ENCODE peak calls at places on chromosome 18, in seven cellular contexts. G, W, X, Q, Y, A and P are unnamed samples. For H3K36me3, the result is how much of the 10 kb centered on the place peaks cover.

GRCh38 chr18:14920976-14921375 is 173.0 kb downstream of the ANKRD30B start:
- DNase-seq in W (no peak), Q (no peak), X (no peak), Y (no peak), G (no peak), A (no peak), P (no peak)

GRCh38 chr18:74797577-74798151 is 200.0 kb downstream of the ZNF407 start:
- DNase-seq in Y (no peak), G (no peak), A (no peak), X (no peak), Q (no peak), W (no peak), P (no peak)

GRCh38 chr18:22032392-22032961 is 136.9 kb upstream of the GATA6 start:
- DNase-seq in G (no peak), Q (peak), Y (no peak), X (peak), W (no peak), A (no peak), P (no peak)

GRCh38 chr18:57806891-57807280 is 3.8 kb upstream of the ATP8B1 start:
- DNase-seq in Y (no peak), W (no peak), A (no peak), X (peak), Q (no peak), G (no peak), P (no peak)

GRCh38 chr18:56890632-56891031 is 239.5 kb downstream of the WDR7 start:
- DNase-seq in G (no peak), Q (no peak), W (no peak), Y (no peak), X (peak), A (no peak), P (no peak)

GRCh38 chr18:78208052-78208451 is 771.6 kb upstream of the SALL3 start:
- DNase-seq in W (no peak), Y (no peak), X (no peak), A (no peak), Q (no peak), G (no peak), P (no peak)

GRCh38 chr18:64488698-64489097 is 339.8 kb upstream of the LINC00305 start:
- DNase-seq in Y (no peak), Q (no peak), X (no peak), W (no peak), G (no peak), A (no peak), P (no peak)

GRCh38 chr18:59779979-59780378 is 82.8 kb upstream of the CCBE1 start:
- DNase-seq in Q (no peak), A (no peak), G (no peak), X (peak), Y (no peak), W (no peak), P (no peak)

GRCh38 chr18:45731706-45732105 is 7.7 kb downstream of the SLC14A1 start:
- DNase-seq in G (no peak), Y (no peak), A (no peak), W (no peak), X (no peak), Q (no peak), P (no peak)

GRCh38 chr18:55447672-55448018 is 140.3 kb downstream of the TCF4 start:
- DNase-seq in W (no peak), X (no peak), G (no peak), A (no peak), Y (no peak), Q (no peak), P (no peak)

GRCh38 chr18:72652990-72653593 is 109.0 kb upstream of the CBLN2 start:
- DNase-seq in G (no peak), Y (no peak), W (peak), Q (no peak), X (no peak), A (no peak), P (no peak)

GRCh38 chr18:4024702-4025101 is 430.4 kb downstream of the DLGAP1 start:
- DNase-seq in A (no peak), W (no peak), X (no peak), Q (no peak), Y (no peak), G (no peak), P (no peak)

GRCh38 chr18:32036506-32037210 is 18.0 kb downstream of the RNF125 start:
- DNase-seq in W (no peak), G (no peak), A (no peak), X (no peak), Y (no peak), Q (no peak), P (no peak)

GRCh38 chr18:22559414-22560282 is 141.9 kb upstream of the CTAGE1 start:
- DNase-seq in W (peak), X (peak), A (peak), G (no peak), Y (peak), Q (peak), P (peak)

GRCh38 chr18:24446953-24447537 is 13.4 kb upstream of the HRH4 start:
- DNase-seq in X (no peak), Y (no peak), G (no peak), A (no peak), Q (no peak), W (no peak), P (no peak)

GRCh38 chr18:57249109-57249508 is 102.2 kb downstream of the BOD1L2 start:
- DNase-seq in Q (no peak), A (no peak), W (no peak), Y (no peak), G (no peak), X (no peak), P (no peak)

GRCh38 chr18:56748698-56749268 is 97.6 kb downstream of the WDR7 start:
- DNase-seq in Q (no peak), Y (no peak), A (no peak), G (no peak), X (peak), W (no peak), P (no peak)

GRCh38 chr18:44715245-44715644 is 34.6 kb downstream of the SETBP1 start:
- DNase-seq in W (no peak), Q (peak), G (no peak), X (no peak), A (no peak), Y (no peak), P (peak)

GRCh38 chr18:3690682-3691066 is 240.7 kb downstream of the TGIF1 start:
- DNase-seq in A (no peak), X (peak), Y (no peak), G (no peak), Q (no peak), W (no peak), P (no peak)

GRCh38 chr18:5413447-5413846 is 117.9 kb upstream of the ZBTB14 start:
- DNase-seq in W (no peak), G (no peak), X (no peak), A (no peak), Q (no peak), Y (no peak), P (no peak)

GRCh38 chr18:44937985-44938384 is 257.3 kb downstream of the SETBP1 start:
- DNase-seq in A (no peak), Q (no peak), G (no peak), W (no peak), Y (no peak), X (no peak), P (no peak)

GRCh38 chr18:63182247-63182771 is 137.3 kb downstream of the BCL2 start:
- DNase-seq in X (no peak), Y (peak), A (no peak), W (no peak), Q (no peak), G (no peak), P (no peak)

GRCh38 chr18:46343940-46344372 is 239.8 kb downstream of the HAUS1 start:
- DNase-seq in W (no peak), Q (no peak), Y (peak), X (no peak), A (peak), G (no peak), P (peak)

GRCh38 chr18:7941533-7941932 is 374.4 kb downstream of the PTPRM start:
- DNase-seq in Y (peak), G (no peak), X (no peak), Q (no peak), A (no peak), W (peak), P (no peak)

GRCh38 chr18:7950380-7951143 is 383.4 kb downstream of the PTPRM start:
- DNase-seq in W (no peak), X (peak), A (no peak), Q (no peak), G (no peak), Y (no peak), P (no peak)

GRCh38 chr18:7945882-7946281 is 378.8 kb downstream of the PTPRM start:
- DNase-seq in Q (no peak), X (peak), W (no peak), G (no peak), Y (no peak), A (no peak), P (no peak)

GRCh38 chr18:7940976-7941375 is 373.9 kb downstream of the PTPRM start:
- DNase-seq in W (no peak), G (no peak), A (no peak), Y (no peak), Q (no peak), X (no peak), P (no peak)

GRCh38 chr18:7946724-7947377 is 379.7 kb downstream of the PTPRM start:
- DNase-seq in W (no peak), X (peak), A (no peak), Y (no peak), G (no peak), Q (no peak), P (no peak)
- H3K4me3 ChIP-seq in W (no peak), X (peak), A (peak), Y (no peak), G (peak), Q (no peak), P (no peak)

GRCh38 chr18:35284846-35285245 is 5.2 kb downstream of the ZSCAN30 start:
- DNase-seq in A (no peak), G (no peak), W (no peak), Y (no peak), Q (no peak), X (no peak), P (no peak)
- H3K36me3 ChIP-seq in A (under half), G (under half), W (under half), Y (under half), Q (under half), X (under half), P (under half)

GRCh38 chr18:42268793-42269192 is 313.8 kb downstream of the PIK3C3 start:
- DNase-seq in W (no peak), Y (no peak), A (no peak), Q (no peak), G (no peak), X (no peak), P (no peak)

GRCh38 chr18:42271656-42272355 is 316.8 kb downstream of the PIK3C3 start:
- DNase-seq in X (no peak), Y (no peak), G (no peak), A (no peak), W (no peak), Q (no peak), P (no peak)

GRCh38 chr18:42275138-42275535 is 320.1 kb downstream of the PIK3C3 start:
- DNase-seq in Q (no peak), G (no peak), W (no peak), Y (no peak), A (no peak), X (no peak), P (no peak)

GRCh38 chr18:42275949-42276730 is 321.1 kb downstream of the PIK3C3 start:
- DNase-seq in G (no peak), X (no peak), W (no peak), Y (no peak), A (no peak), Q (no peak), P (no peak)

GRCh38 chr18:42274488-42275137 is 319.6 kb downstream of the PIK3C3 start:
- DNase-seq in W (no peak), Y (no peak), Q (no peak), G (no peak), A (no peak), X (peak), P (no peak)
- TF ChIP-seq CTCF in W (no peak), Y (no peak), Q (no peak), G (no peak), A (peak), X (peak), P (no peak)

GRCh38 chr18:80163183-80163582 is 54.1 kb downstream of the ADNP2 start:
- DNase-seq in A (no peak), Y (no peak), Q (no peak), G (no peak), X (no peak), W (no peak), P (no peak)

GRCh38 chr18:80158365-80158764 is 49.3 kb downstream of the ADNP2 start:
- DNase-seq in X (no peak), G (no peak), Q (no peak), W (no peak), Y (no peak), A (no peak), P (no peak)

GRCh38 chr18:80161781-80162417 is 52.8 kb downstream of the ADNP2 start:
- DNase-seq in G (no peak), A (no peak), Q (no peak), W (no peak), X (no peak), Y (no peak), P (no peak)

GRCh38 chr18:80157708-80158343 is 48.8 kb downstream of the ADNP2 start:
- DNase-seq in A (peak), W (peak), Y (peak), X (peak), G (peak), Q (peak), P (peak)

DNA sequence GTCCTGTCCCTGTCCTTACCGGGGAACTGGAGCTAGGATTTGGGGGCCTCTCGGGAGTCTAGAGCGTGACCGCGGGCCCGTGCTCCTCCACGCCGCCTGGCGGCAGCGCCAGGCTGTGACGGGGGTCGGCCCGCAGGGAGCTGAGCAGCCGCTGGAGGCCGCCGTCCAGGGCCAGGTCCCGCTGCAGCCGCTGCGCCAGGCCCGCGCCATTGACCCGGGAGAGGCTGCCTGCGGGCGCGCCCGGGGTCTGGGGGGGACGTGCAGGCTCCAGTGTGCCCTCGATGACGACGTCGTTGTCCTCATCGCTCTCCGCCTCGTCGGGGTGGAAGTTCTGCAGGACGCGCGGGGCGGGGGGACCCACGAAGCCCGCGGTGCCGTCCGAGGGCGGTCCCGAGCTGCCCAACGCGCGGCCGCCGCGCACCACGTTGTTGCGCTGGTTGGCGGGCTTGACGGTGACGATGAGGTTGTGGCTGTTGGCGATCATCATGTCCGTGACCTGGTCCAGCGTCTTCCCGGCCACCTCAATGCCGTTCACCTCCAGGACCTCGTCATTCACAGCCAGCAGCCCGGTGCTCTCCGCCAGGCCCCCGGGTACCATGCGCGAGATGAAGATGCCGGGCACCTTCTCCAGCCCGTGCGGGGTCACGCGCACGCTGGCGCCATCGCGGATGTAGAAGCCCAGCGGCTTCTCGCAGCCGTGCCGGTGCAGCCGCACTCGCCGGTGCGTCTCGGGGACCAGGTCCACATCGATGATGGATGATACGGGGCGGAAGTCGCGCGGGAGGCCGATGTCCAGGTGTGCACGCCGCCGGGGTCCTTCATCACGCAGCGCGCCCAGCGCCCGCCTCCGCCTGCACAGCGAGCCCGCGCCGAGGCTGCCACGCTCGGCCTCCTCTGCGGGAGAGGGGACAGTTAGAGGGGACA is 50.9 kb downstream of the ADNP2 start:
- DNase-seq in G (no peak), Q (no peak), Y (no peak), X (no peak), A (peak), W (no peak), P (no peak)
- H3K4me3 ChIP-seq in G (peak), Q (no peak), Y (no peak), X (no peak), A (peak), W (no peak), P (no peak)

GRCh38 chr18:13099113-13099512 is 108.0 kb downstream of the CEP192 start:
- DNase-seq in W (no peak), A (no peak), Y (no peak), X (no peak), G (no peak), Q (no peak), P (no peak)
- H3K36me3 ChIP-seq in W (under half), A (half or more), Y (under half), X (half or more), G (half or more), Q (under half), P (half or more)

DNA sequence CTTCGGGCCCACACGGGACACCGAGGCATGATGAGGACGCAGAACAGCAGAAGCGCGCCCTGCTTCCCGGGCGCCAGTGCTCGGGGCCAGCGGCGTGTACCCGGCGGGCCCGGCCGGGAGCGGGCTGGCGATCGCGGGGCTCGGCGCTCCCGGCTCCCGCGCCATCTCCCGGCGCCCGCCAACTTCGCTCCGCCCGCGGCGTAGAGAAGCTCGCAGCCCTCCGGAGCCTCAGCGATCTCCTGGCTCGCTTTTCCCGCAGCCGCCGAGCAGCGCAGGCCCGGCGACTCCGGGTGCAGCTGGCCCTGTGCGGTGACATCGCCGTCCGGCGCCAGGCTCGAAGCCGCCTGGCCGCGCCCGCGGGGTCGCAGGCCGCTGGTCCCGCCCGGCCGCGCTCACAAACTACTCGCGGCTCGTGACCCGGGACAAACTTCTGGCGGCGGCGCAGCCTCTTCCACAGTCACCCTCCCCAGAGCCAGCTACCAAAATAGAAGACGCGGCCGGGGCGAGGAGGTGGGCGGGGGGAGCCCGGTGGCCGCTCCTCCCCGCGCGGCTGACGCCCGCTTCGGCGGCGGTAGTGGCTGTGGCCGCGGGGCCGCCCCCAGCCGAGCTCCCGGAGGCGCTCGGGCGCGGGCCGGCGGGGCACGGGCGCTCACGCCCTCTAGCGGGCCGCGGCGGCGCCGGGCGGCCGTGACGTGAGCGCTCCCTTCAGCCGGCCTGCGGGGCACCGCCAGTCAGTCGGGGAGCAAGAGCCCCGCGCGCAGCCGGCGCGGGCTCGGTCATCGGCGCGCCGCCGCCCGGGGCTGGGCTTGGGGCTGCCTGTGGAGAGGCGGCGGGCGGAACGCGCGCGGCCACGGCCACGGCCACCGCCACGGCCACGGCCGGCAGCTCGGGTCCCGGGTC is at the start of gene PTPRM:
- DNase-seq in Y (peak), A (peak), Q (peak), G (peak), W (peak), X (peak), P (peak)
- TF ChIP-seq CTCF in Y (no peak), A (peak), Q (no peak), G (peak), W (no peak), X (peak), P (peak)

DNA sequence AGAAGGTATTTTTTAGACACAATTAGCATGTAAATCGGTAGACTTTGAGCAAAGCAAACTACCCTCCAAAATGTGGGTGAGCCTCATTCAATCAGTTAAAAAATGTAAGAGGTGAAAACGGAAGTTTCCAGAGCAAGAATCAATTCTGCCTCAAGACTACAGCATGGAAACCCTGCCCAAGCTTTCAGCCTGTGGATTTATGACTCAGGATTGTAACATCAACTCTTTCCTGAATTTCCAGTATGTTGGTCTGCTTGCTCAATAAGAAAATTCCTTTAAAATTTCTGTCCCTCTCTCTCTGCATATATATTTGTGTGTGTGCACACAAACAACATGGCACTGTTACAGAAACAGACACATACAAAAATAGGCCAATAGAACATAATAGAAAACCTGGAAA is 228.6 kb upstream of the DOK6 start:
- DNase-seq in G (no peak), W (no peak), Q (no peak), X (peak), Y (no peak), A (no peak), P (no peak)
- H3K4me3 ChIP-seq in G (no peak), W (no peak), Q (no peak), X (no peak), Y (no peak), A (no peak), P (no peak)

GRCh38 chr18:2686349-2686968 is 30.9 kb downstream of the SMCHD1 start:
- DNase-seq in A (no peak), Y (no peak), W (no peak), Q (no peak), G (no peak), X (no peak), P (no peak)
- H3K36me3 ChIP-seq in A (half or more), Y (under half), W (under half), Q (under half), G (under half), X (under half), P (under half)